ENCODE peak calls at places on chromosome 15, in eight cellular contexts. One of them, this sample, is unnamed.

GRCh38 chr15:29805043-29805707 is 17.1 kb downstream of the TJP1 start:
- DNase-seq in bronchial epithelial cell: peak
- DNase-seq in left ventricle myocardium inferior: no peak
- DNase-seq in lower leg skin: peak
- DNase-seq in AG10803: peak
- DNase-seq in tibial nerve: peak
- DNase-seq in transverse colon: no peak
- DNase-seq in BJ: no peak
- DNase-seq in this sample: no peak

GRCh38 chr15:31062310-31062964 is 39.1 kb downstream of the TRPM1 start:
- DNase-seq in bronchial epithelial cell: no peak
- DNase-seq in left ventricle myocardium inferior: no peak
- DNase-seq in lower leg skin: no peak
- DNase-seq in AG10803: peak
- DNase-seq in tibial nerve: no peak
- DNase-seq in transverse colon: no peak
- DNase-seq in BJ: peak
- DNase-seq in this sample: no peak

GRCh38 chr15:45550436-45550835 is 27.9 kb upstream of the SLC30A4 start:
- DNase-seq in bronchial epithelial cell: peak
- DNase-seq in left ventricle myocardium inferior: no peak
- DNase-seq in lower leg skin: no peak
- DNase-seq in AG10803: peak
- DNase-seq in tibial nerve: no peak
- DNase-seq in transverse colon: no peak
- DNase-seq in BJ: peak
- DNase-seq in this sample: no peak

GRCh38 chr15:62141643-62142588 is 23.2 kb downstream of the C2CD4B start:
- DNase-seq in bronchial epithelial cell: peak
- DNase-seq in left ventricle myocardium inferior: no peak
- DNase-seq in lower leg skin: no peak
- DNase-seq in AG10803: no peak
- DNase-seq in tibial nerve: no peak
- DNase-seq in transverse colon: no peak
- DNase-seq in BJ: no peak
- DNase-seq in this sample: no peak

GRCh38 chr15:77748078-77749064 is 115.7 kb upstream of the LINGO1 start:
- DNase-seq in bronchial epithelial cell: no peak
- DNase-seq in left ventricle myocardium inferior: no peak
- DNase-seq in lower leg skin: no peak
- DNase-seq in AG10803: no peak
- DNase-seq in tibial nerve: no peak
- DNase-seq in transverse colon: no peak
- DNase-seq in BJ: no peak
- DNase-seq in this sample: no peak

GRCh38 chr15:66253643-66254363 is at the start of gene MEGF11:
- DNase-seq in bronchial epithelial cell: no peak
- DNase-seq in left ventricle myocardium inferior: peak
- DNase-seq in lower leg skin: no peak
- DNase-seq in AG10803: peak
- DNase-seq in tibial nerve: no peak
- DNase-seq in transverse colon: peak
- DNase-seq in BJ: no peak
- DNase-seq in this sample: no peak

GRCh38 chr15:52796228-52796521 is 6.0 kb upstream of the ONECUT1 start:
- DNase-seq in bronchial epithelial cell: no peak
- DNase-seq in left ventricle myocardium inferior: no peak
- DNase-seq in lower leg skin: no peak
- DNase-seq in AG10803: no peak
- DNase-seq in tibial nerve: no peak
- DNase-seq in transverse colon: no peak
- DNase-seq in BJ: no peak
- DNase-seq in this sample: no peak

GRCh38 chr15:78440375-78441373 is 2.7 kb downstream of the IREB2 start:
- DNase-seq in bronchial epithelial cell: no peak
- DNase-seq in left ventricle myocardium inferior: no peak
- DNase-seq in lower leg skin: no peak
- DNase-seq in AG10803: no peak
- DNase-seq in tibial nerve: no peak
- DNase-seq in transverse colon: no peak
- DNase-seq in BJ: no peak
- DNase-seq in this sample: peak

GRCh38 chr15:31145271-31145911 is 43.9 kb upstream of the TRPM1 start:
- DNase-seq in bronchial epithelial cell: peak
- DNase-seq in left ventricle myocardium inferior: no peak
- DNase-seq in lower leg skin: no peak
- DNase-seq in AG10803: peak
- DNase-seq in tibial nerve: no peak
- DNase-seq in transverse colon: no peak
- DNase-seq in BJ: no peak
- DNase-seq in this sample: no peak

GRCh38 chr15:97995192-97995591 is 34.7 kb downstream of the ARRDC4 start:
- DNase-seq in bronchial epithelial cell: peak
- DNase-seq in left ventricle myocardium inferior: no peak
- DNase-seq in lower leg skin: no peak
- DNase-seq in AG10803: no peak
- DNase-seq in tibial nerve: no peak
- DNase-seq in transverse colon: peak
- DNase-seq in BJ: no peak
- DNase-seq in this sample: no peak

GRCh38 chr15:65081758-65082157 is 5.2 kb downstream of the KBTBD13 start:
- DNase-seq in bronchial epithelial cell: peak
- DNase-seq in left ventricle myocardium inferior: no peak
- DNase-seq in lower leg skin: no peak
- DNase-seq in AG10803: no peak
- DNase-seq in tibial nerve: no peak
- DNase-seq in transverse colon: no peak
- DNase-seq in BJ: no peak
- DNase-seq in this sample: no peak

GRCh38 chr15:96561593-96561992 is 231.1 kb downstream of the NR2F2 start:
- DNase-seq in bronchial epithelial cell: no peak
- DNase-seq in left ventricle myocardium inferior: no peak
- DNase-seq in lower leg skin: no peak
- DNase-seq in AG10803: no peak
- DNase-seq in tibial nerve: no peak
- DNase-seq in transverse colon: no peak
- DNase-seq in BJ: no peak
- DNase-seq in this sample: no peak

GRCh38 chr15:65008989-65009388 is 19.3 kb upstream of the SPG21 start:
- DNase-seq in bronchial epithelial cell: no peak
- DNase-seq in left ventricle myocardium inferior: no peak
- DNase-seq in lower leg skin: no peak
- DNase-seq in AG10803: peak
- DNase-seq in tibial nerve: no peak
- DNase-seq in transverse colon: no peak
- DNase-seq in BJ: no peak
- DNase-seq in this sample: no peak

GRCh38 chr15:96381463-96381862 is 51.0 kb downstream of the NR2F2 start:
- DNase-seq in bronchial epithelial cell: no peak
- DNase-seq in left ventricle myocardium inferior: no peak
- DNase-seq in lower leg skin: no peak
- DNase-seq in AG10803: no peak
- DNase-seq in tibial nerve: no peak
- DNase-seq in transverse colon: no peak
- DNase-seq in BJ: no peak
- DNase-seq in this sample: no peak

GRCh38 chr15:96121521-96121920 is 209.0 kb upstream of the NR2F2 start:
- DNase-seq in bronchial epithelial cell: no peak
- DNase-seq in left ventricle myocardium inferior: no peak
- DNase-seq in lower leg skin: no peak
- DNase-seq in AG10803: peak
- DNase-seq in tibial nerve: no peak
- DNase-seq in transverse colon: no peak
- DNase-seq in BJ: no peak
- DNase-seq in this sample: no peak

GRCh38 chr15:65660927-65661326 is 39.2 kb downstream of the SLC24A1 start:
- DNase-seq in bronchial epithelial cell: peak
- DNase-seq in left ventricle myocardium inferior: no peak
- DNase-seq in lower leg skin: no peak
- DNase-seq in AG10803: peak
- DNase-seq in tibial nerve: no peak
- DNase-seq in transverse colon: no peak
- DNase-seq in BJ: no peak
- DNase-seq in this sample: no peak

GRCh38 chr15:55694652-55695150 is 48.3 kb downstream of the PRTG start:
- DNase-seq in bronchial epithelial cell: peak
- DNase-seq in left ventricle myocardium inferior: no peak
- DNase-seq in lower leg skin: no peak
- DNase-seq in AG10803: no peak
- DNase-seq in tibial nerve: no peak
- DNase-seq in transverse colon: no peak
- DNase-seq in BJ: peak
- DNase-seq in this sample: no peak

DNA sequence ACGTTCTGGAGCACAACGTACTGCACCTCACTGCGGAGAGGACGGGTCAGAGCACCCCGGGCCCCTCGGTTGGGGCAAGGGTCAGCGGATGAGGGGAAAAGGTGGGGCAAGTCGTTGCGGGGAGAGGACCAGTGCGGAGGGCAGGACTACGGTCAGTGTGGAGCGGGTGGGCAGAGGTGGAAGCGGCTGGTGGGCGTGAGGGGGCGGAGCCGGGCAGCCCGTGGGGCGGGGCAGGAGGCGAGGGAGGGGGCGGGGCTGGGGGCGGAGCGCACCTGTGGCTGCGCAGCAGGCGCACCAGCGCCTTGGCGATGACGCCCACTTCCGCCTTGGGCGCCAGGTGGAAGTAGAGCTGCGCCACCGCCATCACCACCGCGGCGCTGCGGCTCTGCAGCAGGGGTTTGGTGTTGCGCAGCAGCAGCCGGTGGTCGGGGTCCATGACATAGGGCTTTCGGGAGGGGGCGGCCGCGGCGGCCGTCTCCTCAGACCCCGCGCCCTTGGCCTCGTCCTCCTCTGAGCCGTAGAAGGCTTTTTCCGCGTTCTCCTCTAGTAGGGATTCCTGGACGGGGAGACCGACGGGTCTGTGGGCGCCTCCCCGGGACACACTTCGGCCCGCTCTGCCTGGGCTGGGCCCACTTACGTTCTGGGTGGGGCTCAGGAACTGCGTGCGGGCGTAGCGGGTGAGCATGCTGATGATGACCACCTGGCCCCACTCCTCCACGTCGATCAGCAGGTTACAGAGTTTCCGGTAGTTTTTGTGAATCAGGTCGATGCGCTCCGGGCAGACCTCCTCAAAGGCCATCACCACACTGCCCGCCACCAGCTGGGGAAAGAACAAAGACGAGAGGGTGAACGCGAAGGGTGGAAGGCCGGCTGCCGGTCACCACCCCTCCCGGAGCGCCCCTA is 29.2 kb downstream of the AP3B2 start:
- DNase-seq in bronchial epithelial cell: peak
- DNase-seq in left ventricle myocardium inferior: no peak
- DNase-seq in lower leg skin: no peak
- DNase-seq in AG10803: no peak
- DNase-seq in tibial nerve: no peak
- DNase-seq in transverse colon: peak
- DNase-seq in BJ: no peak
- DNase-seq in this sample: peak
- H3K4me3 ChIP-seq in bronchial epithelial cell: peak
- H3K4me3 ChIP-seq in left ventricle myocardium inferior: peak
- H3K4me3 ChIP-seq in lower leg skin: peak
- H3K4me3 ChIP-seq in AG10803: no peak
- H3K4me3 ChIP-seq in tibial nerve: peak
- H3K4me3 ChIP-seq in transverse colon: peak
- H3K4me3 ChIP-seq in BJ: no peak
- H3K4me3 ChIP-seq in this sample: peak

GRCh38 chr15:89776274-89777072 is at the start of gene MESP2:
- DNase-seq in bronchial epithelial cell: peak
- DNase-seq in left ventricle myocardium inferior: peak
- DNase-seq in lower leg skin: peak
- DNase-seq in AG10803: peak
- DNase-seq in tibial nerve: peak
- DNase-seq in transverse colon: peak
- DNase-seq in BJ: no peak
- DNase-seq in this sample: peak
- TF ChIP-seq CTCF in bronchial epithelial cell: no peak
- TF ChIP-seq CTCF in left ventricle myocardium inferior: peak
- TF ChIP-seq CTCF in lower leg skin: no peak
- TF ChIP-seq CTCF in AG10803: peak
- TF ChIP-seq CTCF in tibial nerve: peak
- TF ChIP-seq CTCF in transverse colon: peak
- TF ChIP-seq CTCF in BJ: peak
- TF ChIP-seq CTCF in this sample: peak

DNA sequence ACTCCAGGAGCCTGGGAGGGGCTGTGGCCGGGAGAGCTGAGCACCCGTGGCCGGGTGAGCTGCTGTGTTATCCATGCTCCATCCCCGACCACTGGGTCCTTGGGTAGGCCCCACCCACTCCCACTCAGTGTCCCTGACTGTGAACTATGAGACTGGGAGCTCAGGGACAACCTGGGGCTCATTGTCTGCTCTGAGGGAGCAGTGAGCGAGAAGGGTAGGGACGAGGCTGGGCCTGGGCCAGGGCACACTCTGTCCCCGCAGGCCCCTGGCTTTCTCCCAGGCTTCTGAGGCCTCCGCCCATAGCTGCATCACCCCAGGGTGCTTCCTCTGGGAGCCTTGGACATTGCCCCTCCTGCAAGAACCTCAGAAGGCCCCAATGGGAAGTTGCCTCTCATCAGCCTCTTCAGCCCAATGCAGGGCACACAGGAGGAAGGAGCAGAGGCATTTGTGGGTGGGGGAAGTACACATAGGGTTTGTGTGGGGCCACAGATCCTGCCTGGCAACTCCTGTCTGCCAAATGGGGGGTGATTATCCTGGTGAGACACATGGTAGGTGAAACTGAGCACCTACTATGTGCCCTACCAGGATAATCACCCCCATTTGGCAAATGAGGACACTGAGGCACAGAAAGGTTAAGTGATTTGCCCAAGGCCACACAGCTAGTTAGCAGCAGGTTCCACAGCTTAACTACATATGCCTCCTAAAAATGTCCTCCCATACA is 2.4 kb downstream of the ANPEP start:
- DNase-seq in bronchial epithelial cell: no peak
- DNase-seq in left ventricle myocardium inferior: peak
- DNase-seq in lower leg skin: peak
- DNase-seq in AG10803: peak
- DNase-seq in tibial nerve: peak
- DNase-seq in transverse colon: peak
- DNase-seq in BJ: no peak
- DNase-seq in this sample: no peak
- H3K4me3 ChIP-seq in bronchial epithelial cell: no peak
- H3K4me3 ChIP-seq in left ventricle myocardium inferior: no peak
- H3K4me3 ChIP-seq in lower leg skin: no peak
- H3K4me3 ChIP-seq in AG10803: peak
- H3K4me3 ChIP-seq in tibial nerve: no peak
- H3K4me3 ChIP-seq in transverse colon: no peak
- H3K4me3 ChIP-seq in BJ: peak
- H3K4me3 ChIP-seq in this sample: peak

GRCh38 chr15:57865294-57865693 is 158.8 kb downstream of the POLR2M start:
- DNase-seq in bronchial epithelial cell: no peak
- DNase-seq in left ventricle myocardium inferior: no peak
- DNase-seq in lower leg skin: no peak
- DNase-seq in AG10803: no peak
- DNase-seq in tibial nerve: no peak
- DNase-seq in transverse colon: no peak
- DNase-seq in BJ: no peak
- DNase-seq in this sample: no peak
- TF ChIP-seq CTCF in bronchial epithelial cell: peak
- TF ChIP-seq CTCF in left ventricle myocardium inferior: peak
- TF ChIP-seq CTCF in lower leg skin: no peak
- TF ChIP-seq CTCF in AG10803: peak
- TF ChIP-seq CTCF in tibial nerve: no peak
- TF ChIP-seq CTCF in transverse colon: no peak
- TF ChIP-seq CTCF in BJ: peak
- TF ChIP-seq CTCF in this sample: no peak

GRCh38 chr15:90121086-90121485 is 18.8 kb upstream of the IDH2 start:
- DNase-seq in bronchial epithelial cell: no peak
- DNase-seq in left ventricle myocardium inferior: no peak
- DNase-seq in lower leg skin: no peak
- DNase-seq in AG10803: no peak
- DNase-seq in tibial nerve: no peak
- DNase-seq in transverse colon: no peak
- DNase-seq in BJ: no peak
- DNase-seq in this sample: no peak
- H3K4me3 ChIP-seq in bronchial epithelial cell: no peak
- H3K4me3 ChIP-seq in left ventricle myocardium inferior: no peak
- H3K4me3 ChIP-seq in lower leg skin: no peak
- H3K4me3 ChIP-seq in AG10803: no peak
- H3K4me3 ChIP-seq in tibial nerve: no peak
- H3K4me3 ChIP-seq in transverse colon: no peak
- H3K4me3 ChIP-seq in BJ: no peak
- H3K4me3 ChIP-seq in this sample: no peak

This sample was measured in coronary artery.